ENCODE peak calls at places on chromosomes 5 and 9, in six cellular contexts. L, E, P, R, C and Z are unnamed samples.
A peak's percentile ranks its signal among the peaks of the same experiment; 100 is the strongest.

GRCh38 chr9:99231708-99232107 is 9.6 kb downstream of the SEC61B start:
- DNase-seq in L (no peak), E (no peak), P (peak; percentile 39), R (no peak), C (no peak), Z (no peak)

GRCh38 chr9:96232539-96233241 is 69.3 kb downstream of the HSD17B3 start:
- DNase-seq in L (peak; percentile 72), E (no peak), P (peak; percentile 39), R (peak; percentile 70), C (no peak), Z (peak; percentile 60)

GRCh38 chr9:111107141-111107540 is 68.9 kb upstream of the LPAR1 start:
- DNase-seq in L (no peak), E (no peak), P (no peak), R (no peak), C (no peak), Z (no peak)

GRCh38 chr5:130978475-130978874 is 186.6 kb downstream of the HINT1 start:
- DNase-seq in L (no peak), E (no peak), P (no peak), R (no peak), C (no peak), Z (no peak)

GRCh38 chr5:73735032-73735734 is 109.2 kb downstream of the ARHGEF28 start:
- DNase-seq in L (no peak), E (no peak), P (no peak), R (no peak), C (no peak), Z (no peak)

GRCh38 chr9:83920469-83920941 is 727 bp downstream of the KIF27 start:
- DNase-seq in L (peak; percentile 12), E (peak; percentile 52), P (no peak), R (no peak), C (no peak), Z (no peak)

GRCh38 chr5:103006921-103007320 is 113.0 kb downstream of the GIN1 start:
- DNase-seq in L (no peak), E (no peak), P (no peak), R (no peak), C (no peak), Z (no peak)

GRCh38 chr5:149453618-149454415 is 74.7 kb upstream of the IL17B start:
- DNase-seq in L (no peak), E (no peak), P (no peak), R (no peak), C (no peak), Z (no peak)

GRCh38 chr5:114411380-114411931 is 49.6 kb downstream of the KCNN2 start:
- DNase-seq in L (no peak), E (no peak), P (no peak), R (no peak), C (no peak), Z (no peak)

GRCh38 chr9:134635431-134636141 is 6.0 kb upstream of the COL5A1 start:
- DNase-seq in L (no peak), E (no peak), P (no peak), R (peak; percentile 5), C (no peak), Z (no peak)

GRCh38 chr5:173315495-173316352 is 12.5 kb downstream of the STC2 start:
- DNase-seq in L (peak; percentile 22), E (no peak), P (no peak), R (peak; percentile 56), C (no peak), Z (no peak)

GRCh38 chr5:149166128-149166527 is 24.8 kb downstream of the ABLIM3 start:
- DNase-seq in L (no peak), E (no peak), P (no peak), R (peak; percentile 41), C (no peak), Z (peak; percentile 3)

GRCh38 chr5:154287136-154287535 is 96.6 kb downstream of the GALNT10 start:
- DNase-seq in L (peak; percentile 57), E (no peak), P (no peak), R (peak; percentile 33), C (no peak), Z (peak; percentile 41)

GRCh38 chr5:111243353-111243752 is 19.2 kb downstream of the CAMK4 start:
- DNase-seq in L (no peak), E (no peak), P (no peak), R (no peak), C (no peak), Z (no peak)